ENCODE peak calls at places on chromosome 14, in six cellular contexts. One of them, this sample, is unnamed.

GRCh38 chr14:28765907-28766504 is 581 bp upstream of the FOXG1 start:
- DNase-seq in PC-3: no peak
- DNase-seq in thoracic aorta: no peak
- DNase-seq in HCT116: no peak
- DNase-seq in AG09309: no peak
- DNase-seq in fibroblast of mammary gland: no peak
- DNase-seq in this sample: no peak

GRCh38 chr14:36940476-36940875 is 231.9 kb downstream of the SLC25A21 start:
- DNase-seq in PC-3: no peak
- DNase-seq in thoracic aorta: no peak
- DNase-seq in HCT116: no peak
- DNase-seq in AG09309: no peak
- DNase-seq in fibroblast of mammary gland: no peak
- DNase-seq in this sample: no peak

GRCh38 chr14:50772361-50772760 is 58.6 kb downstream of the NIN start:
- DNase-seq in PC-3: no peak
- DNase-seq in thoracic aorta: no peak
- DNase-seq in HCT116: no peak
- DNase-seq in AG09309: peak
- DNase-seq in fibroblast of mammary gland: peak
- DNase-seq in this sample: no peak

GRCh38 chr14:50658203-50658602 is 9.9 kb downstream of the SAV1 start:
- DNase-seq in PC-3: peak
- DNase-seq in thoracic aorta: no peak
- DNase-seq in HCT116: no peak
- DNase-seq in AG09309: no peak
- DNase-seq in fibroblast of mammary gland: peak
- DNase-seq in this sample: no peak

GRCh38 chr14:57736391-57736790 is 129.5 kb downstream of the SLC35F4 start:
- DNase-seq in PC-3: no peak
- DNase-seq in thoracic aorta: no peak
- DNase-seq in HCT116: no peak
- DNase-seq in AG09309: no peak
- DNase-seq in fibroblast of mammary gland: no peak
- DNase-seq in this sample: no peak

GRCh38 chr14:102594514-102595175 is 2.2 kb downstream of the RCOR1 start:
- DNase-seq in PC-3: peak
- DNase-seq in thoracic aorta: peak
- DNase-seq in HCT116: peak
- DNase-seq in AG09309: no peak
- DNase-seq in fibroblast of mammary gland: peak
- DNase-seq in this sample: peak

GRCh38 chr14:94548999-94549985 is 11.9 kb upstream of the SERPINA4 start:
- DNase-seq in PC-3: peak
- DNase-seq in thoracic aorta: no peak
- DNase-seq in HCT116: peak
- DNase-seq in AG09309: no peak
- DNase-seq in fibroblast of mammary gland: peak
- DNase-seq in this sample: no peak

GRCh38 chr14:54653764-54654469 is 87.0 kb downstream of the SAMD4A start:
- DNase-seq in PC-3: peak
- DNase-seq in thoracic aorta: no peak
- DNase-seq in HCT116: no peak
- DNase-seq in AG09309: no peak
- DNase-seq in fibroblast of mammary gland: peak
- DNase-seq in this sample: no peak

GRCh38 chr14:57085043-57085442 is 183.7 kb downstream of the EXOC5 start:
- DNase-seq in PC-3: no peak
- DNase-seq in thoracic aorta: no peak
- DNase-seq in HCT116: no peak
- DNase-seq in AG09309: no peak
- DNase-seq in fibroblast of mammary gland: no peak
- DNase-seq in this sample: no peak

GRCh38 chr14:51004801-51005526 is 60.7 kb upstream of the PYGL start:
- DNase-seq in PC-3: peak
- DNase-seq in thoracic aorta: no peak
- DNase-seq in HCT116: no peak
- DNase-seq in AG09309: no peak
- DNase-seq in fibroblast of mammary gland: peak
- DNase-seq in this sample: no peak

GRCh38 chr14:59359451-59360124 is 105.6 kb downstream of the GPR135 start:
- DNase-seq in PC-3: peak
- DNase-seq in thoracic aorta: no peak
- DNase-seq in HCT116: no peak
- DNase-seq in AG09309: no peak
- DNase-seq in fibroblast of mammary gland: no peak
- DNase-seq in this sample: no peak

GRCh38 chr14:34629657-34630529 is at the start of gene SNX6:
- DNase-seq in PC-3: peak
- DNase-seq in thoracic aorta: peak
- DNase-seq in HCT116: peak
- DNase-seq in AG09309: no peak
- DNase-seq in fibroblast of mammary gland: peak
- DNase-seq in this sample: peak

GRCh38 chr14:100687386-100687785 is 39.3 kb upstream of the DLK1 start:
- DNase-seq in PC-3: no peak
- DNase-seq in thoracic aorta: no peak
- DNase-seq in HCT116: no peak
- DNase-seq in AG09309: no peak
- DNase-seq in fibroblast of mammary gland: no peak
- DNase-seq in this sample: no peak

GRCh38 chr14:68683326-68683725 is 109.5 kb downstream of the ZFP36L1 start:
- DNase-seq in PC-3: peak
- DNase-seq in thoracic aorta: no peak
- DNase-seq in HCT116: no peak
- DNase-seq in AG09309: no peak
- DNase-seq in fibroblast of mammary gland: peak
- DNase-seq in this sample: no peak

GRCh38 chr14:96078687-96079016 is 39.5 kb downstream of the C14orf132 start:
- DNase-seq in PC-3: no peak
- DNase-seq in thoracic aorta: no peak
- DNase-seq in HCT116: no peak
- DNase-seq in AG09309: no peak
- DNase-seq in fibroblast of mammary gland: no peak
- DNase-seq in this sample: no peak

GRCh38 chr14:70755655-70756054 is 53.7 kb downstream of the MAP3K9 start:
- DNase-seq in PC-3: peak
- DNase-seq in thoracic aorta: no peak
- DNase-seq in HCT116: no peak
- DNase-seq in AG09309: no peak
- DNase-seq in fibroblast of mammary gland: no peak
- DNase-seq in this sample: no peak

GRCh38 chr14:94122438-94122837 is 7.0 kb downstream of the IFI27L2 start:
- DNase-seq in PC-3: no peak
- DNase-seq in thoracic aorta: no peak
- DNase-seq in HCT116: no peak
- DNase-seq in AG09309: no peak
- DNase-seq in fibroblast of mammary gland: no peak
- DNase-seq in this sample: no peak

GRCh38 chr14:31954991-31955390 is 122.1 kb upstream of the ARHGAP5 start:
- DNase-seq in PC-3: peak
- DNase-seq in thoracic aorta: no peak
- DNase-seq in HCT116: no peak
- DNase-seq in AG09309: no peak
- DNase-seq in fibroblast of mammary gland: peak
- DNase-seq in this sample: no peak

GRCh38 chr14:31449971-31450610 is 7.2 kb downstream of the DTD2 start:
- DNase-seq in PC-3: peak
- DNase-seq in thoracic aorta: no peak
- DNase-seq in HCT116: peak
- DNase-seq in AG09309: no peak
- DNase-seq in fibroblast of mammary gland: peak
- DNase-seq in this sample: no peak

GRCh38 chr14:99659333-99659741 is 14.4 kb downstream of the HHIPL1 start:
- DNase-seq in PC-3: no peak
- DNase-seq in thoracic aorta: no peak
- DNase-seq in HCT116: no peak
- DNase-seq in AG09309: no peak
- DNase-seq in fibroblast of mammary gland: no peak
- DNase-seq in this sample: no peak
- TF ChIP-seq CTCF in PC-3: no peak
- TF ChIP-seq CTCF in thoracic aorta: no peak
- TF ChIP-seq CTCF in HCT116: no peak
- TF ChIP-seq CTCF in AG09309: no peak
- TF ChIP-seq CTCF in fibroblast of mammary gland: no peak
- TF ChIP-seq CTCF in this sample: no peak

GRCh38 chr14:61700104-61700886 is 5.0 kb downstream of the HIF1A start:
- DNase-seq in PC-3: no peak
- DNase-seq in thoracic aorta: no peak
- DNase-seq in HCT116: no peak
- DNase-seq in AG09309: no peak
- DNase-seq in fibroblast of mammary gland: no peak
- DNase-seq in this sample: no peak
- H3K4me3 ChIP-seq in PC-3: peak
- H3K4me3 ChIP-seq in thoracic aorta: peak
- H3K4me3 ChIP-seq in HCT116: no peak
- H3K4me3 ChIP-seq in AG09309: peak
- H3K4me3 ChIP-seq in fibroblast of mammary gland: peak
- H3K4me3 ChIP-seq in this sample: peak

GRCh38 chr14:88985654-88986053 is 161.2 kb downstream of the TTC8 start:
- DNase-seq in PC-3: no peak
- DNase-seq in thoracic aorta: no peak
- DNase-seq in HCT116: no peak
- DNase-seq in AG09309: no peak
- DNase-seq in fibroblast of mammary gland: peak
- DNase-seq in this sample: no peak
- TF ChIP-seq CTCF in PC-3: no peak
- TF ChIP-seq CTCF in thoracic aorta: no peak
- TF ChIP-seq CTCF in HCT116: no peak
- TF ChIP-seq CTCF in AG09309: no peak
- TF ChIP-seq CTCF in fibroblast of mammary gland: no peak
- TF ChIP-seq CTCF in this sample: no peak

DNA sequence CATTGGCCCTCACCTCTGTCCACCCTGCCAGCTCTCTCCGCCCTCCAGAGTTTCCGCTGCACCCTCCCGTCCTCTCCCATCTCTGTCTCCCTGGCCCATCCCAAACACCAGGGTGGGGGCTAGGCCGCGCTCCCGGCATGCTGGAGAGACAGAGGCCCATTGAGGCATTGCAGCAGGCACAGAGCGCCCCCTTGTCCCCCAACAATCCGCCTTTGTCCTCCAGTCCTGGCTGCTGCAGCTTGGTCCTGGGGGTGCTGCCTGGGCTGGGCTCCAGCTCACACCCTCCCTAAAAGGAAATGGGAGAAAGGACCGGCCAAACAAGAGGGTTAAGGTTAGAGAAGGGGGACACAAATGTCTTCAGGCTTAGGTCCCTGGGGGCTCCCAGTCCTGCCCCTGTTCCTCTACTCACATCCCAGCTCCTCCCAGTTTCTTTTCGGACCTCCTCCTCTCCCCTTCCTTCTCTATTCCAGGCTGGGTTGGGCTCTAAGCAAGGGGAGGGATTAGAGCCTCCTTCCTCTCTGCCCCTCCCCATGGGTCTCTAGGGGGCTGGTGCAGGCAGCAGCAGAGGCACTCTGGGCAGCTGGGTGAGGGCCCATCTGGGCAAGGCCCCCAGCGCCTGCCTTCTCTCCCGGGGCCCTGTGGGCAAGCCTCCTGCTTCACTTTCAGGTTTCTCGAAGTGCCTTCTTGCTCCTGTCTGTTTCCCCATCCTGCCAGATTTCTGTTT is at the start of gene CMTM5:
- DNase-seq in PC-3: no peak
- DNase-seq in thoracic aorta: no peak
- DNase-seq in HCT116: no peak
- DNase-seq in AG09309: no peak
- DNase-seq in fibroblast of mammary gland: no peak
- DNase-seq in this sample: no peak
- H3K4me3 ChIP-seq in PC-3: no peak
- H3K4me3 ChIP-seq in thoracic aorta: peak
- H3K4me3 ChIP-seq in HCT116: no peak
- H3K4me3 ChIP-seq in AG09309: no peak
- H3K4me3 ChIP-seq in fibroblast of mammary gland: no peak
- H3K4me3 ChIP-seq in this sample: no peak

GRCh38 chr14:65961004-65961403 is 525.2 kb upstream of the CCDC196 start:
- DNase-seq in PC-3: peak
- DNase-seq in thoracic aorta: no peak
- DNase-seq in HCT116: peak
- DNase-seq in AG09309: no peak
- DNase-seq in fibroblast of mammary gland: peak
- DNase-seq in this sample: peak
- TF ChIP-seq CTCF in PC-3: peak
- TF ChIP-seq CTCF in thoracic aorta: no peak
- TF ChIP-seq CTCF in HCT116: peak
- TF ChIP-seq CTCF in AG09309: peak
- TF ChIP-seq CTCF in fibroblast of mammary gland: peak
- TF ChIP-seq CTCF in this sample: peak

GRCh38 chr14:20688167-20688839 is at the start of gene ANG:
- DNase-seq in PC-3: no peak
- DNase-seq in thoracic aorta: no peak
- DNase-seq in HCT116: no peak
- DNase-seq in AG09309: no peak
- DNase-seq in fibroblast of mammary gland: no peak
- DNase-seq in this sample: no peak

GRCh38 chr14:20687362-20688166 is 1.0 kb upstream of the ANG start:
- DNase-seq in PC-3: no peak
- DNase-seq in thoracic aorta: no peak
- DNase-seq in HCT116: no peak
- DNase-seq in AG09309: no peak
- DNase-seq in fibroblast of mammary gland: no peak
- DNase-seq in this sample: no peak

GRCh38 chr14:20686386-20687143 is 2.0 kb upstream of the ANG start:
- DNase-seq in PC-3: no peak
- DNase-seq in thoracic aorta: no peak
- DNase-seq in HCT116: no peak
- DNase-seq in AG09309: no peak
- DNase-seq in fibroblast of mammary gland: no peak
- DNase-seq in this sample: no peak

GRCh38 chr14:20692111-20692751 is 3.7 kb downstream of the ANG start:
- DNase-seq in PC-3: no peak
- DNase-seq in thoracic aorta: no peak
- DNase-seq in HCT116: no peak
- DNase-seq in AG09309: no peak
- DNase-seq in fibroblast of mammary gland: no peak
- DNase-seq in this sample: no peak

DNA sequence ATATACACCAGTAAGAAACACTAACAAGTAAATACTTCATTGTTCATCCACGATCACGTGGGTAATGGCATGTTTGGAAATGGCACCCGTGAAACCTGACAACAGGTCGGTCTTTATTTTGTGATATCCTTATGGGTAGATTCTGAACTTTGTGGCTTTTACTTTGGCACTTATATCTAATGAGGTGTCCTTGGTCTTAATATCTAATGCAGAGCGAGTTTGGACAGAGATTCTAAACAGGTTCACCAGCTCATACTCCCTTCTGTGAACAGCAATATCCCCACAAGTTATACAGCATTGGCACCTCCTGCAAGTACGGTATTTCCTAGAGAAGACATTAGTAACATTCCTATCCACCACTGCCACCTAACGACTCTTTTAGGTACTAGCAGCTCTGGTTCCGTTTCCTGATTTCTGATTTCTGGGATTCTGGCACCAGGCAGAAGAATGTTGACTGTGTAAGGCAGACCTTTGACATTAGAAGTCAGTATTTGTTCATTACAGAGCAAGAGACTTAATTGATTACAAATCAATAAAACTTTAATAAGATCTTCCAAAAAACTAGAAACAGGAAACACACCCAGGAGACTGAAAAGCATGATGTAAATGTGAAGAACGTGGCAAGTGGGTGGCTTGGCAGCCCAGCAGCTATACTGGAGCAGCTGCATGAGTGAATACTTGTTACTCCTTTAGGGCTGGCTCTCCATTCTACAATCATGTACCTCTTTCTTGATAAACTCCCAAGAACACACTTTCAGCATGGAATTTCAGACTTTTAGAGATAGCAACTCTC is 2.5 kb downstream of the ANG start:
- DNase-seq in PC-3: peak
- DNase-seq in thoracic aorta: no peak
- DNase-seq in HCT116: peak
- DNase-seq in AG09309: no peak
- DNase-seq in fibroblast of mammary gland: peak
- DNase-seq in this sample: no peak
- H3K4me3 ChIP-seq in PC-3: peak
- H3K4me3 ChIP-seq in thoracic aorta: no peak
- H3K4me3 ChIP-seq in HCT116: no peak
- H3K4me3 ChIP-seq in AG09309: no peak
- H3K4me3 ChIP-seq in fibroblast of mammary gland: no peak
- H3K4me3 ChIP-seq in this sample: no peak

This sample was measured in GM12864.